ENCODE peak calls at places on chromosomes 5 and 9, in nine cellular contexts. K, J, I, H, Y, G, O, X and N are unnamed samples.

GRCh38 chr9:33138768-33139167 is 28.4 kb downstream of the B4GALT1 start:
- DNase-seq in O (no peak), G (no peak), Y (no peak), K (no peak), X (no peak), I (no peak), H (no peak), J (no peak), N (no peak)

GRCh38 chr9:76634356-76635054 is 129.7 kb upstream of the PCA3 start:
- DNase-seq in H (peak), O (peak), Y (peak), G (peak), I (no peak), K (no peak), X (no peak), J (no peak), N (no peak)

GRCh38 chr9:129023036-129023907 is 4.9 kb downstream of the SH3GLB2 start:
- DNase-seq in K (no peak), I (no peak), J (no peak), G (peak), O (peak), H (peak), Y (peak), X (no peak), N (peak)

GRCh38 chr5:127492854-127493738 is 24.3 kb upstream of the PRRC1 start:
- DNase-seq in J (peak), I (no peak), O (peak), G (peak), Y (peak), H (no peak), X (no peak), K (peak), N (no peak)

GRCh38 chr5:112929336-112930081 is 7.5 kb upstream of the REEP5 start:
- DNase-seq in I (no peak), H (no peak), J (no peak), Y (no peak), G (no peak), O (no peak), K (no peak), X (peak), N (no peak)

GRCh38 chr5:116410345-116410890 is 164.2 kb downstream of the SEMA6A start:
- DNase-seq in G (peak), K (no peak), H (no peak), J (no peak), Y (no peak), O (no peak), X (no peak), I (no peak), N (no peak)

GRCh38 chr9:135095470-135096407 is 8.3 kb downstream of the OLFM1 start:
- DNase-seq in X (no peak), O (no peak), G (no peak), H (no peak), Y (no peak), K (peak), I (no peak), J (no peak), N (no peak)

GRCh38 chr5:108561416-108562204 is 179.7 kb upstream of the FBXL17 start:
- DNase-seq in G (no peak), O (no peak), Y (peak), K (no peak), X (no peak), J (no peak), I (no peak), H (no peak), N (no peak)

GRCh38 chr5:151155149-151155776 is 2.3 kb downstream of the ANXA6 start:
- DNase-seq in O (no peak), G (no peak), X (no peak), I (no peak), Y (peak), K (peak), H (no peak), J (no peak), N (no peak)

GRCh38 chr9:4375424-4376195 is 75.7 kb upstream of the GLIS3 start:
- DNase-seq in G (peak), H (no peak), K (peak), J (no peak), Y (peak), X (peak), I (no peak), O (peak), N (no peak)

GRCh38 chr9:124306098-124306735 is 48.5 kb downstream of the NEK6 start:
- DNase-seq in I (no peak), X (no peak), G (peak), K (peak), Y (peak), J (no peak), H (peak), O (peak), N (no peak)

GRCh38 chr5:76544268-76544926 is 78.8 kb downstream of the F2RL2 start:
- DNase-seq in I (peak), K (peak), X (no peak), H (no peak), J (peak), O (peak), G (peak), Y (no peak), N (no peak)

GRCh38 chr5:7802855-7803254 is 48.1 kb downstream of the CFAP90 start:
- DNase-seq in J (no peak), H (no peak), Y (peak), X (no peak), I (no peak), O (no peak), G (peak), K (no peak), N (no peak)

GRCh38 chr9:126733005-126733404 is 71.8 kb upstream of the ZBTB43 start:
- DNase-seq in I (no peak), H (no peak), G (no peak), Y (no peak), X (peak), O (no peak), J (no peak), K (no peak), N (no peak)

GRCh38 chr5:65126192-65126591 is 355.5 kb downstream of the ADAMTS6 start:
- DNase-seq in G (peak), I (no peak), J (no peak), O (no peak), K (no peak), Y (peak), H (no peak), X (no peak), N (no peak)

GRCh38 chr5:171155621-171156020 is 153.4 kb upstream of the TLX3 start:
- DNase-seq in H (no peak), X (no peak), K (no peak), O (peak), J (no peak), I (no peak), G (peak), Y (peak), N (no peak)

GRCh38 chr5:5637163-5637562 is 214.7 kb downstream of the ICE1 start:
- DNase-seq in K (no peak), X (no peak), G (no peak), O (no peak), Y (no peak), J (no peak), H (no peak), I (no peak), N (no peak)

GRCh38 chr5:127571314-127571713 is 53.9 kb downstream of the PRRC1 start:
- DNase-seq in I (no peak), Y (no peak), X (no peak), O (no peak), G (no peak), J (peak), K (no peak), H (no peak), N (no peak)

GRCh38 chr5:68456756-68457217 is 241.2 kb downstream of the PIK3R1 start:
- DNase-seq in O (peak), G (peak), K (peak), X (no peak), H (no peak), I (peak), J (no peak), Y (peak), N (no peak)

GRCh38 chr9:101957705-101958104 is 219.3 kb upstream of the GRIN3A start:
- DNase-seq in J (no peak), H (no peak), I (no peak), X (no peak), K (no peak), G (no peak), Y (no peak), O (no peak), N (no peak)

GRCh38 chr9:113837349-113837748 is 38.8 kb upstream of the ZNF618 start:
- DNase-seq in Y (no peak), K (no peak), X (no peak), I (no peak), G (no peak), O (no peak), H (no peak), J (no peak), N (no peak)

GRCh38 chr9:136189394-136190236 is 15.3 kb downstream of the LHX3 start:
- DNase-seq in X (no peak), Y (no peak), K (peak), H (no peak), O (no peak), G (no peak), I (no peak), J (no peak), N (peak)

GRCh38 chr9:127554966-127555829 is 56.9 kb upstream of the STXBP1 start:
- DNase-seq in G (no peak), Y (no peak), H (no peak), J (no peak), K (peak), I (no peak), X (no peak), O (no peak), N (no peak)

GRCh38 chr5:170420809-170421412 is 31.7 kb upstream of the KCNMB1 start:
- DNase-seq in Y (peak), K (peak), X (no peak), O (peak), H (peak), I (peak), J (peak), G (peak), N (peak)

DNA sequence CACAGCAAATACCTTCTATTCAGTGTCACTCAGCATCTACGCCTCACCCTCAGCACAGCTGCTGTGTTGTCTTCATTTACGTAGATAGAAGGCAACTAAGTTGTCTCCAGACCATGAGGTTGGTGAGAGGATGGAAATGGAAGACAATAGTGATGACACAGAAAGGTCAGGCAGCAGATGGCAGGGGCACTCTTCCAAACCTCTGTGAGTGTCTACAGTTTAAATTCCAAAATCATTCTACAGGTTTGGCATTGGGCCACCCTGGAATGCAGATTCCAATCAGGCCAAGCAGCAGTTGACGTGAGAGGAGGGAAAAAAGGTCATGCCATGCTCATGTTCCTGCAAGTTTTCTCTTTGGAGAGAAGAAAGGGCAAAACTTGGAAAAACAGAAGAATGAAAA is 68.7 kb upstream of the ADAMTSL1 start:
- DNase-seq in H (peak), K (no peak), J (no peak), G (peak), Y (peak), X (no peak), O (peak), I (no peak), N (no peak)
- TF ChIP-seq CTCF in H (no peak), K (no peak), J (no peak), G (no peak), Y (no peak), X (no peak), O (no peak), I (no peak), N (no peak)

GRCh38 chr9:131366745-131367401 is 27.0 kb upstream of the PRRC2B start:
- DNase-seq in I (peak), H (peak), Y (peak), O (peak), K (peak), G (peak), J (no peak), X (no peak), N (peak)
- TF ChIP-seq CTCF in I (peak), H (peak), Y (peak), O (peak), K (peak), G (peak), J (peak), X (peak), N (peak)

GRCh38 chr5:143413964-143414669 is 10.6 kb upstream of the NR3C1 start:
- DNase-seq in H (no peak), G (no peak), O (no peak), J (no peak), K (no peak), Y (no peak), X (no peak), I (no peak), N (no peak)
- TF ChIP-seq CTCF in H (no peak), G (no peak), O (no peak), J (no peak), K (no peak), Y (no peak), X (no peak), I (no peak), N (no peak)

DNA sequence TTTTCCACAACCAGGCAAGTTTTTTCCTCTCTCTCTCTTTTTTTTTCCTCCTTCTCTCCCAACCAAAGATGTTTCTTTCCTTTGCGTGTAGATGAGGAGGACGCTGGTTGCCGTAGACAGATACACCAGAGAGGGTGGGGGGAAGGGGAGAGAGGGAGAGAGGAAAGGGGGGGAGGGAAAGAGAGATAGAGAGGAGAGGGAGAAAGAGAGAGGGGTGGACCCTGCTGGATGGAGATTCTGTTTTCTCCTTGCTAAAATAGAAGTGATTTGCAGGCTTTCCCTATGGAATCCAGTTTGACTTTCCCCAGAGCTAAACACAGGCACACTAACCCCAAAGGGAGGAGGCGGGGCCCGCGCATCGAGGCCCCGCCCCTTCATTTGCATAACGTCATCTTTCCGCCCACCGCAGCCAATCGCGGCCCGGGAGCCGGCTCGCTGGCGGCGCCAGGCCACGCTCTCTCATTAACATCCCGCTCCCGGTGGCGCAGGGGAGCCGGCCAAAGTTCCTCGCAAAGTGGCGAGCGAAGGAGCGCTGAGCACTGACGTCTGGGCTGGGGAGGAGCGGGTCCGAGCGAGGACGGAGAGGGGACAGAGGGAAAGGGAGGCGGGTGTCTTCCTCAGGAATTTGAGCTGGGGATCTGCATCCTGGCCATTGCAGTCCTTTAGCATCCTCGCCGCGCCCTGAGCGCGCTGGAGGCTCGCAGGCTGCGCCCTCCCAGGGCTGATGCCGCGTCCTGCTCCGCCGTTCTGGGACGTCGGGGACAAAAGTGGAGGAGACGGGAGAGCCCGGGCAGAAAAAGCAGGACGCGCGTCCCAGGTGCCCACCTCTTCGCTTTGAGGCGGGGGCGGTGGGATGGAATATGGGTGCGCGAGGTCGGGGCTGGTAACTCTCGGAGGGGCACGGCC is 559 bp upstream of the EBF1 start:
- DNase-seq in O (peak), G (peak), Y (peak), K (peak), J (peak), X (peak), H (peak), I (peak), N (peak)
- TF ChIP-seq CTCF in O (no peak), G (no peak), Y (peak), K (no peak), J (no peak), X (no peak), H (no peak), I (no peak), N (no peak)

DNA sequence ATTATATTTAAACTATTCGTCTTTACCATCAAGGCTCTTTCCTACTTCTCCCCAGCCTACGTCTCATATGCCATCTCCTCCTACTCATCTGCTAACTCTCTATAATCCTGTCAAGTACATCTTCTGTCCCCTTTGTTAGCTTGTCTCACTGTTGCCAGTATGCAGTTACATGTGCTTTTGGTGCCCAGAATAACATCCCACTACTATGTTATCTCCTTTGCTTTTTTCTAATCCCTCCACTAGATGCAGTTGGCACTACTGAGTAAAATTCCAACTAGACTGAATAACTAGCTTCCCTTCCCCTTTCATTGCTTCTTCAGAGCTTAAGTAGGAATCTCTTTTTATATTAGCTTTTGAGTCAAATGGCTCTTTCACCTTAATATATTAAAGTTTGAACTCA is 3.0 kb upstream of the ARRDC3 start:
- DNase-seq in O (no peak), G (no peak), I (no peak), K (peak), X (no peak), J (no peak), H (no peak), Y (no peak), N (no peak)
- TF ChIP-seq CTCF in O (no peak), G (peak), I (no peak), K (peak), X (no peak), J (no peak), H (no peak), Y (peak), N (no peak)

GRCh38 chr5:17947029-17947428 is 312.8 kb downstream of the TAF11L14 start:
- DNase-seq in X (no peak), Y (no peak), G (no peak), H (no peak), J (no peak), K (no peak), O (no peak), I (no peak), N (no peak)

GRCh38 chr5:17952231-17952630 is 318.0 kb downstream of the TAF11L14 start:
- DNase-seq in K (no peak), J (no peak), H (no peak), G (no peak), O (no peak), X (no peak), Y (no peak), I (no peak), N (no peak)

GRCh38 chr5:17951392-17952169 is 317.3 kb downstream of the TAF11L14 start:
- DNase-seq in K (peak), O (no peak), I (no peak), G (no peak), X (no peak), J (no peak), H (no peak), Y (no peak), N (peak)
- TF ChIP-seq CTCF in K (peak), O (no peak), I (no peak), G (no peak), X (no peak), J (no peak), H (no peak), Y (no peak), N (no peak)

DNA sequence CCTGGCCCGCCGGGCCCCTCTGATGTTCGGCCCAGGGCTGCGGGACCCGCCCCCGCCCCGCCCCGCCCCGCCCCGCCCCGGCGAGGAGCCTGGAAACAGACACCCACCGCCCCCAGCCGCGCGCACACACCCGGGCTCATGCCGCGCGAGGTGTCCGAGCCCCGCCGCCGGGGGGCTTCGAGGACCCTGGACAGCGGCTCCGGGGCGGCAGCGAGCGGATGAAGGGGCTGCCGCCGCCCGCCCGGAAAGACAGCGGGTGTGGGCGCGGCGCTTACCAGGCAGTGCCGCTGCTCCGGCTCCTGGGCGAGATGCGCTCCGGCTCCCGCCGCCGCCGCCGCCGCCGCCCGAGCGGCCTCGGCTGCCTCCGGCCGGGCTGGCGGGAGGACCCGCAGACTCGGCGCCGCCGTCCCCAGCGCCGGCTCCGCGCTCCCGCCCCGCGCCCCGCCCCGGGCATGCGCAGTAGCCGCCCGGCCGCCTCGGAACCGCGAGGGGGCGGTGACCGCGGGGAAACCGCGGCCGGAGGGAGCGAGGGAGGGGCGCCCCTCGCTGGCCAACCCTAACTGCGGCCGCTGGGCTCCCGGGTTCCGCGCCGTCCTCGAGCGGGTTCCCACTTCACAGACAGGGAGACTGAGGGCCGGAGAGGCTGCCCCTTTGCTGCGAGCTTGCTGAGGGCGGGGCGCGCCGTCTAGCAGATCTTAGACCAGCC is at the start of gene GPRIN1:
- DNase-seq in O (no peak), X (no peak), Y (peak), G (peak), H (no peak), J (peak), K (peak), I (peak), N (peak)
- TF ChIP-seq CTCF in O (peak), X (no peak), Y (no peak), G (no peak), H (peak), J (peak), K (peak), I (no peak), N (no peak)

DNA sequence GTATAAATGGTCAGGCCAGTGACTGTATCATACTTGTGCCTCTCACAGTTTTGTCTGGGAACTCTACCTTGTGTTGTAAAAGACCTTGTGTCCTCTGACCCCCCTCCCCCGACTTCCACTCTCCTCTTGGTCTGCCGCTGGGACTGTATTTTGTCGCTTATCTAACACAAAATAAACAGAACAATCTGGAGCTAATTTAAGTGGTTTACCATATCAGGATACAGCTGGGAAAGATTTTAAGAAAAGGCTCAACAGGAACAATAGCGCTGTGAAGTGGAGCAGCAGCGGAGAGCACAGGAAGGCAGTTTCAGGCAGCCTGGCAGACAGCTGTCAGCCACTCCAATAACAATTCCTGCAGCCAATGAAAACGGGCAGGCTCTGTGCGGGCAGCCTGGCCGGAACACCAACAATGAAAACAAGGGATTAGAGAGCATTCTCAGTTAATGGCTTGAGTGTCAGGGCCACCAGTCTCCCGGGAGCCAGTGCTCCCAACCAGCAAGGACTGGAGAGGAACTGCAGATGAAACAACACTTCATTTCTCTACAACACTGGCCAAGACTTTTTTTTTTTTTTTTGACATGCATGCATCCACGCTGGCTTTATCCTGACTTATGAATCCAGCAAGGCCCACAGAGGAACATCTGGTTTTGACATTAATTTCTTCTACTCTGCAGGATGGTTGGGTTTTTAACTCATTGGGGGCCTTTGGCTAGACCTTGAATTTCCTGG is 76.8 kb downstream of the ARSB start:
- DNase-seq in O (peak), X (no peak), K (peak), J (no peak), I (peak), Y (peak), G (peak), H (peak), N (peak)
- TF ChIP-seq CTCF in O (no peak), X (no peak), K (no peak), J (no peak), I (no peak), Y (peak), G (no peak), H (peak), N (no peak)

GRCh38 chr5:147098233-147098790 is 136.5 kb upstream of the STK32A start:
- DNase-seq in H (peak), I (no peak), G (peak), X (no peak), J (peak), Y (peak), O (no peak), K (peak), N (peak)
- TF ChIP-seq CTCF in H (peak), I (no peak), G (peak), X (peak), J (peak), Y (peak), O (peak), K (peak), N (peak)